ENCODE peak calls at places on chromosomes 6 and 20, in seven cellular contexts. U, N, P, X, Z, M and L are unnamed samples.

GRCh38 chr20:11387189-11387754 is 530.4 kb upstream of the BTBD3 start:
- DNase-seq in N (peak), Z (peak), U (peak), M (peak), X (no peak), P (no peak), L (peak)

GRCh38 chr20:22412977-22413868 is 171.1 kb downstream of the FOXA2 start:
- DNase-seq in M (no peak), P (no peak), Z (no peak), N (no peak), U (no peak), X (no peak), L (no peak)

GRCh38 chr6:15476631-15477380 is 186.0 kb downstream of the DTNBP1 start:
- DNase-seq in U (no peak), M (no peak), N (peak), P (no peak), X (no peak), Z (no peak), L (no peak)

GRCh38 chr20:19498756-19499155 is 259.3 kb upstream of the RIN2 start:
- DNase-seq in U (no peak), P (no peak), X (no peak), Z (no peak), N (no peak), M (no peak), L (no peak)

GRCh38 chr6:12751694-12752304 is 35.2 kb downstream of the PHACTR1 start:
- DNase-seq in Z (no peak), N (no peak), P (no peak), M (peak), U (peak), X (no peak), L (no peak)

GRCh38 chr6:148309301-148309700 is 33.3 kb upstream of the SASH1 start:
- DNase-seq in P (no peak), X (no peak), M (no peak), Z (no peak), N (no peak), U (no peak), L (no peak)

GRCh38 chr20:31764641-31765305 is 25.7 kb downstream of the TPX2 start:
- DNase-seq in U (peak), N (no peak), Z (no peak), M (no peak), P (no peak), X (no peak), L (no peak)

GRCh38 chr6:84074988-84075781 is 41.6 kb downstream of the MRAP2 start:
- DNase-seq in N (no peak), M (no peak), U (peak), P (no peak), Z (no peak), X (peak), L (no peak)

GRCh38 chr6:87654117-87654516 is 47.9 kb downstream of the AKIRIN2 start:
- DNase-seq in X (no peak), U (no peak), Z (no peak), P (no peak), M (no peak), N (no peak), L (no peak)

GRCh38 chr6:41428402-41428994 is 93.1 kb downstream of the NCR2 start:
- DNase-seq in U (no peak), Z (no peak), M (no peak), X (no peak), N (no peak), P (no peak), L (no peak)